ENCODE peak calls at places on chromosomes 6 and 20, in five cellular contexts. F is mucosa of descending colon, R is GM13976, B is AG09319, G is astrocyte. W is an unnamed sample.

GRCh38 chr6:147949981-147950622 is 392.5 kb upstream of the SASH1 start:
- DNase-seq in R (no peak), F (peak), B (no peak), G (peak), W (peak)

GRCh38 chr20:59611286-59611685 is 6.9 kb downstream of the PHACTR3 start:
- DNase-seq in F (no peak), B (no peak), R (no peak), G (no peak), W (no peak)

GRCh38 chr6:106692112-106692822 is 62.9 kb downstream of the QRSL1 start:
- DNase-seq in F (no peak), G (peak), B (no peak), R (no peak), W (peak)

GRCh38 chr20:55058938-55059337 is 583.5 kb downstream of the DOK5 start:
- DNase-seq in G (no peak), R (no peak), F (no peak), B (no peak), W (no peak)

GRCh38 chr6:79544939-79545450 is 7.8 kb upstream of the LCA5 start:
- DNase-seq in R (peak), F (peak), B (peak), G (peak), W (peak)

GRCh38 chr6:33273924-33274902 is 2.3 kb downstream of the RPS18 start:
- DNase-seq in F (no peak), R (no peak), B (no peak), G (no peak), W (no peak)

GRCh38 chr6:170284866-170285469 is 5.9 kb downstream of the DLL1 start:
- DNase-seq in G (no peak), B (no peak), R (no peak), F (no peak), W (no peak)

GRCh38 chr20:4848041-4848440 is 126.3 kb downstream of the PRND start:
- DNase-seq in F (no peak), R (no peak), G (no peak), B (no peak), W (no peak)

GRCh38 chr6:98824163-98824906 is 10.0 kb upstream of the POU3F2 start:
- DNase-seq in F (no peak), R (peak), B (no peak), G (peak), W (no peak)

GRCh38 chr6:150680510-150680909 is 80.8 kb downstream of the PLEKHG1 start:
- DNase-seq in G (no peak), R (no peak), F (no peak), B (no peak), W (no peak)

GRCh38 chr20:17936306-17936790 is 32.2 kb downstream of the SNX5 start:
- DNase-seq in R (no peak), B (no peak), F (no peak), G (no peak), W (peak)

GRCh38 chr6:4820704-4821276 is 44.6 kb downstream of the CDYL start:
- DNase-seq in R (no peak), G (peak), B (no peak), F (no peak), W (no peak)

GRCh38 chr6:39057251-39058155 is 8.9 kb downstream of the GLP1R start:
- DNase-seq in R (no peak), B (no peak), G (no peak), F (no peak), W (no peak)

GRCh38 chr20:60298647-60299046 is 340.4 kb downstream of the CDH26 start:
- DNase-seq in R (no peak), B (no peak), G (no peak), F (no peak), W (no peak)

GRCh38 chr6:69867075-69867911 is 937 bp downstream of the COL19A1 start:
- DNase-seq in F (peak), G (no peak), B (no peak), R (peak), W (peak)

GRCh38 chr6:36129889-36130671 is at the start of gene MAPK13:
- DNase-seq in G (no peak), B (no peak), F (peak), R (no peak), W (no peak)

GRCh38 chr6:36128793-36129192 is 1.5 kb upstream of the MAPK13 start:
- DNase-seq in R (no peak), F (no peak), B (no peak), G (no peak), W (no peak)

GRCh38 chr6:36131517-36132220 is 1.4 kb downstream of the MAPK13 start:
- DNase-seq in G (peak), R (peak), B (no peak), F (peak), W (peak)

GRCh38 chr6:36132221-36132895 is 2.0 kb downstream of the MAPK13 start:
- DNase-seq in F (no peak), B (no peak), R (no peak), G (no peak), W (no peak)

DNA sequence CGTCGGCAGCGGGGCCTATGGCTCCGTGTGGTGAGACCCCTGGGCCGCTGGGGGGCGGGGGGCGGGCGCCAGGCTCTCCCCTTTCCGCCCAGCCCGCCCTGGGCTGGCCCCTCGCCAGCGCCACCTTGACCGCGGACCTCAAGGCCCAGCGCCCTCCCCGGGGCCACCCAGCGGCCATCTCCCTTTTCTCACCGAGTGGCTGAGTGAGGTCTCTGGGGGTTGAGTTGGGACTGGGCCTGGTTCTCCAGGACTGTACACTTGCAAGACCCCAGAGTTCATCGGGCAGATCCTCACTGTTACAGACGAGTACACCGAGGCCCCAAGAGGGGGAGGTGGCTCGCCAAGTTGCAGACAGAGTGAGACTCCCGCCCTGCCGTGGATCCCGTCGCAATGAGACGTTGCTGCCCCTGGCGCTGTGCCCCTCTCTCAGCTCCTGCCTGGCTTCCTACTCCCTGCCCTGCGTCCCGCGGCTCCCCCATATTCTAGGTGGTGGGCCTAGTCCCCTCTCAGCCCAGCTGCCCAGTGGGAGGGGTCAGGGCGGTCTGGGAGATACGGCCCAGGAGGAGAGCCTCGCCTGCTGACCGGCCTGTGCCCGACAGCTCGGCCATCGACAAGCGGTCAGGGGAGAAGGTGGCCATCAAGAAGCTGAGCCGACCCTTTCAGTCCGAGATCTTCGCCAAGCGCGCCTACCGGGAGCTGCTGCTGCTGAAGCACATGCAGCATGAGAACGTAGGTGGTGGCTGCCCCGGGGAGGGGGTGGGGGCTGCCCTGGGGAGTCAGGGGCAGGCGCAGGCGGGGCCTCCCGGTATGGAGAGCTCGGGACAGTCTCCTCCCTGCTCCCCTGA is 581 bp downstream of the MAPK13 start:
- DNase-seq in R (peak), F (peak), B (no peak), G (no peak), W (no peak)
- TF ChIP-seq CTCF in R (peak), F (no peak), B (no peak), G (no peak), W (peak)

GRCh38 chr20:32761417-32761830 is 761 bp upstream of the DNMT3B start:
- DNase-seq in G (no peak), B (no peak), R (no peak), F (no peak), W (no peak)

GRCh38 chr20:32762754-32763201 is 593 bp downstream of the DNMT3B start:
- DNase-seq in B (no peak), R (peak), F (no peak), G (no peak), W (no peak)

GRCh38 chr20:32763202-32763999 is 1.2 kb downstream of the DNMT3B start:
- DNase-seq in B (no peak), F (peak), R (peak), G (no peak), W (no peak)

GRCh38 chr20:32764000-32764960 is 2.1 kb downstream of the DNMT3B start:
- DNase-seq in F (no peak), R (no peak), B (no peak), G (no peak), W (no peak)

DNA sequence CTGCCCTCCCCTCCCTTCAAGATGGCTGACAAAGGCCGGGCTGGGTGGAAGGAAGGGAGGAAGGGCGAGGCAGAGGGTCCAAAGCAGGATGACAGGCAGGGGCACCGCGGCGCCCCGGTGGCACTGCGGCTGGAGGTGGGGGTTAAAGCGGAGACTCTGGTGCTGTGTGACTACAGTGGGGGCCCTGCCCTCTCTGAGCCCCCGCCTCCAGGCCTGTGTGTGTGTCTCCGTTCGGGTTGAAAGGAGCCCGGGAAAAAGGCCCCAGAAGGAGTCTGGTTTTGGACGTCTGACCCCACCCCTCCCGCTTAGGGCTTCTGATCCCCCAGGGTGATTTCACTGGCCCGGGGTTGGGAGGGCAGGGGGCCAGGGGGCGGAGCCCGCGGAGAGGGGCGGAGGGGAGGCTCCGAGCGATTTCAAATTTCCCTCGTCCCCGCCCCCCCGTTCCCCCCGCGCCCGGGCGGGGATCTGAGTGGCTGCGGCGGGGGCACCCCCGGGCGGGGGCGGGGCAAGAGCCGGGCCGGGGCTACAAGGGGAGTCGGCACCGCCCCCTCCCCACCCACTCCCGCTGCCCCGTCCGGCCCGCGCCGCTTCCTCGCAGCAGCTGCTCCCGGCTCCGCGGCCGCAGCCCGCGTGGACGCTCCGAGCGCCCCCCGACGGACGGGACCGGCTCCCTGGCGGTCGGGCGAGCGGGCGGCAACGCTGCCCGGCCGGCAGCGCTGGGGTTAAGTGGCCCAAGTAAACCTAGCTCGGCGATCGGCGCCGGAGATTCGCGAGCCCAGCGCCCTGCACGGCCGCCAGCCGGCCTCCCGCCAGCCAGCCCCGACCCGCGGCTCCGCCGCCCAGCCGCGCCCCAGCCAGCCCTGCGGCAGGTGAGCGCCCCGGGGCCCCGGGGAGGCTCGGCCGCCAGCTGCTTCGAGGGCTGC is at the start of gene DNMT3B:
- DNase-seq in G (peak), B (no peak), R (peak), F (peak), W (peak)
- TF ChIP-seq CTCF in G (no peak), B (no peak), R (peak), F (no peak), W (no peak)

DNA sequence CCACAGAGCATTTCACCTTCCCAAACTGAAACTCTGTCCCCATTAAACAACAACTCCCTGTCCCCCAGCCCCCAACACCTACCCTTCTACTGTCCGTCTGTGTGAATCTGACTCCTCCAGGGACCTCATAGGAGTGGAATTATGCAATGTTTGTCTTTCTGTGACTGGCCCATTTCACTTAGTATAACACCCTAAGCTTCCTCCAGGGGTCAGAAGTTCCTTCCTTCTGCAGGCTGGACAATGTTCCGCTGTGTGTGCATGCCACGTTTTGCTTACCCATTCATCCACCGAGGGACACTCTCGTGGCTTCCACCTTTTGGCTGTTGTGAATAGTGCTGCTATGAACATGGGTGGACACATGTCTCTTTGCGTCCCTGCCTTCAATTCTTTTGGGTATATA is 37.6 kb upstream of the MPC1 start:
- DNase-seq in G (peak), F (no peak), B (no peak), R (no peak), W (peak)
- TF ChIP-seq CTCF in G (no peak), F (no peak), B (no peak), R (no peak), W (peak)

GRCh38 chr6:51753635-51754034 is 333.8 kb downstream of the PKHD1 start:
- DNase-seq in B (no peak), G (no peak), F (peak), R (no peak), W (no peak)
- TF ChIP-seq CTCF in B (no peak), G (no peak), F (no peak), R (peak), W (no peak)